ENCODE peak calls at places on chromosomes 4 and X, in four cellular contexts. One of them, this sample, is unnamed.

GRCh38 chr4:145090370-145090769 is 7.6 kb downstream of the ANAPC10 start:
- DNase-seq in GM06990: no peak
- DNase-seq in heart left ventricle: no peak
- DNase-seq in RKO: no peak
- DNase-seq in this sample: no peak

GRCh38 chr4:48017108-48017527 is 546 bp downstream of the NIPAL1 start:
- DNase-seq in GM06990: peak; percentile 43
- DNase-seq in heart left ventricle: peak; percentile 46
- DNase-seq in RKO: peak; percentile 90
- DNase-seq in this sample: peak; percentile 65

GRCh38 chr4:16066586-16067128 is 17.2 kb downstream of the PROM1 start:
- DNase-seq in GM06990: no peak
- DNase-seq in heart left ventricle: no peak
- DNase-seq in RKO: no peak
- DNase-seq in this sample: no peak

GRCh38 chrX:81195712-81196111 is 6.0 kb downstream of the HMGN5 start:
- DNase-seq in GM06990: no peak
- DNase-seq in heart left ventricle: peak; percentile 42
- DNase-seq in RKO: peak; percentile 77
- DNase-seq in this sample: peak; percentile 37

GRCh38 chrX:542179-542578 is 88.4 kb upstream of the SHOX start:
- DNase-seq in GM06990: no peak
- DNase-seq in heart left ventricle: no peak
- DNase-seq in RKO: no peak
- DNase-seq in this sample: no peak

GRCh38 chr4:159946983-159947645 is 844.2 kb downstream of the RAPGEF2 start:
- DNase-seq in GM06990: no peak
- DNase-seq in heart left ventricle: no peak
- DNase-seq in RKO: peak; percentile 78
- DNase-seq in this sample: no peak

GRCh38 chr4:70838400-70838971 is 1.2 kb downstream of the GRSF1 start:
- DNase-seq in GM06990: no peak
- DNase-seq in heart left ventricle: no peak
- DNase-seq in RKO: peak; percentile 21
- DNase-seq in this sample: no peak

GRCh38 chr4:92136434-92136833 is 167.3 kb upstream of the GRID2 start:
- DNase-seq in GM06990: no peak
- DNase-seq in heart left ventricle: no peak
- DNase-seq in RKO: no peak
- DNase-seq in this sample: no peak

GRCh38 chr4:8427761-8428287 is 12.7 kb downstream of the ACOX3 start:
- DNase-seq in GM06990: no peak
- DNase-seq in heart left ventricle: peak; percentile 60
- DNase-seq in RKO: peak; percentile 47
- DNase-seq in this sample: peak; percentile 74

GRCh38 chr4:127479031-127479622 is 153.6 kb upstream of the INTU start:
- DNase-seq in GM06990: no peak
- DNase-seq in heart left ventricle: no peak
- DNase-seq in RKO: peak; percentile 62
- DNase-seq in this sample: no peak

GRCh38 chrX:104113237-104113965 is 1.1 kb downstream of the ZCCHC18 start:
- DNase-seq in GM06990: peak; percentile 30
- DNase-seq in heart left ventricle: peak; percentile 29
- DNase-seq in RKO: no peak
- DNase-seq in this sample: peak; percentile 69

GRCh38 chr4:86536166-86536565 is 57.9 kb upstream of the PTPN13 start:
- DNase-seq in GM06990: no peak
- DNase-seq in heart left ventricle: no peak
- DNase-seq in RKO: no peak
- DNase-seq in this sample: no peak

GRCh38 chr4:52996261-52997131 is 134.4 kb downstream of the RASL11B start:
- DNase-seq in GM06990: no peak
- DNase-seq in heart left ventricle: peak; percentile 70
- DNase-seq in RKO: no peak
- DNase-seq in this sample: peak; percentile 29

GRCh38 chr4:21819086-21819485 is 129.5 kb downstream of the KCNIP4 start:
- DNase-seq in GM06990: no peak
- DNase-seq in heart left ventricle: peak; percentile 26
- DNase-seq in RKO: no peak
- DNase-seq in this sample: no peak

GRCh38 chrX:109624641-109625311 is at the start of gene KCNE5:
- DNase-seq in GM06990: no peak
- DNase-seq in heart left ventricle: peak; percentile 25
- DNase-seq in RKO: no peak
- DNase-seq in this sample: no peak

GRCh38 chr4:53767503-53767902 is 176.2 kb upstream of the LNX1 start:
- DNase-seq in GM06990: no peak
- DNase-seq in heart left ventricle: no peak
- DNase-seq in RKO: no peak
- DNase-seq in this sample: no peak

GRCh38 chrX:66680451-66680850 is 41.6 kb upstream of the EDA2R start:
- DNase-seq in GM06990: no peak
- DNase-seq in heart left ventricle: no peak
- DNase-seq in RKO: no peak
- DNase-seq in this sample: no peak

GRCh38 chr4:98572697-98573096 is 85.7 kb downstream of the TSPAN5 start:
- DNase-seq in GM06990: no peak
- DNase-seq in heart left ventricle: no peak
- DNase-seq in RKO: no peak
- DNase-seq in this sample: no peak

GRCh38 chr4:117400039-117400835 is 314.9 kb upstream of the TRAM1L1 start:
- DNase-seq in GM06990: no peak
- DNase-seq in heart left ventricle: no peak
- DNase-seq in RKO: peak; percentile 80
- DNase-seq in this sample: no peak

GRCh38 chrX:154653048-154653401 is 354 bp downstream of the CTAG2 start:
- DNase-seq in GM06990: no peak
- DNase-seq in heart left ventricle: no peak
- DNase-seq in RKO: no peak
- DNase-seq in this sample: no peak

GRCh38 chrX:108001218-108001814 is 19.1 kb upstream of the TEX13B start:
- DNase-seq in GM06990: no peak
- DNase-seq in heart left ventricle: no peak
- DNase-seq in RKO: peak; percentile 68
- DNase-seq in this sample: no peak

GRCh38 chrX:93538575-93538974 is 134.8 kb downstream of the NAP1L3 start:
- DNase-seq in GM06990: no peak
- DNase-seq in heart left ventricle: no peak
- DNase-seq in RKO: peak; percentile 58
- DNase-seq in this sample: no peak

This sample was measured in tibial artery.